ENCODE peak calls at places on chromosomes 12 and 14, in six cellular contexts. T is fibroblast of pulmonary artery; J is astrocyte of the spinal cord; K is GM12864; E is CD8-positive, alpha-beta T cell; C is neural progenitor cell. I is an unnamed sample.
A peak's percentile ranks its signal among the peaks of the same experiment; 100 is the strongest.

GRCh38 chr14:76115010-76115422 is 36.7 kb upstream of the GPATCH2L start:
- DNase-seq in T (no peak), K (no peak), J (no peak), E (no peak), C (no peak), I (no peak)

GRCh38 chr12:11834104-11834812 is 184.8 kb downstream of the ETV6 start:
- DNase-seq in E (no peak), K (no peak), C (no peak), J (no peak), T (peak; percentile 56), I (no peak)

GRCh38 chr12:82955020-82955419 is 268.3 kb downstream of the TMTC2 start:
- DNase-seq in C (no peak), K (no peak), E (no peak), T (no peak), J (no peak), I (no peak)

GRCh38 chr12:93025145-93026103 is 96.3 kb upstream of the EEA1 start:
- DNase-seq in C (peak; percentile 36), T (peak; percentile 87), E (no peak), K (peak; percentile 63), J (peak; percentile 76), I (no peak)

GRCh38 chr12:108724054-108724889 is 7.0 kb downstream of the CORO1C start:
- DNase-seq in K (no peak), T (peak; percentile 41), J (peak; percentile 55), E (no peak), C (no peak), I (no peak)

GRCh38 chr14:101823511-101824120 is 62.1 kb downstream of the PPP2R5C start:
- DNase-seq in K (no peak), E (peak; percentile 78), T (no peak), C (no peak), J (no peak), I (no peak)

GRCh38 chr14:103558071-103558882 is 4.2 kb downstream of the BAG5 start:
- DNase-seq in K (no peak), E (no peak), T (peak; percentile 57), J (peak; percentile 70), C (no peak), I (no peak)

GRCh38 chr14:49640540-49641417 is 5.7 kb upstream of the DNAAF2 start:
- DNase-seq in C (no peak), E (no peak), K (no peak), J (no peak), T (no peak), I (no peak)

GRCh38 chr12:100326208-100326607 is 30.7 kb upstream of the SLC17A8 start:
- DNase-seq in T (no peak), C (no peak), E (no peak), K (no peak), J (no peak), I (no peak)

GRCh38 chr12:1705774-1706173 is 14.9 kb downstream of the ADIPOR2 start:
- DNase-seq in E (no peak), C (no peak), J (no peak), K (no peak), T (no peak), I (no peak)

GRCh38 chr12:111775205-111776193 is 8.8 kb downstream of the ALDH2 start:
- DNase-seq in K (peak; percentile 80), E (no peak), J (peak; percentile 72), C (no peak), T (peak; percentile 97), I (no peak)

GRCh38 chr14:93133476-93133875 is 17.8 kb upstream of the ITPK1 start:
- DNase-seq in E (no peak), J (no peak), C (no peak), T (peak; percentile 89), K (no peak), I (no peak)

DNA sequence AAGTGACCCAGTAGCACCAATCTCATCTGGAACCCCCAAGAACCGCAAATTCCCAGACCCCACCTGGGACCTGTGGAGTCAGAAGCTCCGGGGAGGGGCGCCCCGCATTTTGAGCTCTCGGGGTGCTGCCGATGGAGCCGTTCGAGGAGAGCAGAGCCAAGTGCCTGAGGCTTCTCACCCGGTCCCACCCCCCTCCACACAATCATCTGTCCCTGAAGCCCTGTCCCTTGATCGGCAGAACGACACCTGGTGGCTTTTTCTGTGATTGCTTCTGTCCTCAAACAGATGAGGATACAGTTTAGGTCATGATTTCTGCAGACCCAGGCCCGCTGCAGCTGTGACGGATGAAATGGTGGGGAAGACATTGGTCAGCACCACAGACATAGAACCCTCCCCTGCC is 74.7 kb downstream of the NOC4L start:
- DNase-seq in T (no peak), C (peak; percentile 68), K (no peak), E (peak; percentile 53), J (no peak), I (no peak)
- TF ChIP-seq CTCF in T (peak; percentile 25), C (peak; percentile 63), K (peak; percentile 30), E (peak; percentile 61), J (peak; percentile 18), I (peak; percentile 28)

DNA sequence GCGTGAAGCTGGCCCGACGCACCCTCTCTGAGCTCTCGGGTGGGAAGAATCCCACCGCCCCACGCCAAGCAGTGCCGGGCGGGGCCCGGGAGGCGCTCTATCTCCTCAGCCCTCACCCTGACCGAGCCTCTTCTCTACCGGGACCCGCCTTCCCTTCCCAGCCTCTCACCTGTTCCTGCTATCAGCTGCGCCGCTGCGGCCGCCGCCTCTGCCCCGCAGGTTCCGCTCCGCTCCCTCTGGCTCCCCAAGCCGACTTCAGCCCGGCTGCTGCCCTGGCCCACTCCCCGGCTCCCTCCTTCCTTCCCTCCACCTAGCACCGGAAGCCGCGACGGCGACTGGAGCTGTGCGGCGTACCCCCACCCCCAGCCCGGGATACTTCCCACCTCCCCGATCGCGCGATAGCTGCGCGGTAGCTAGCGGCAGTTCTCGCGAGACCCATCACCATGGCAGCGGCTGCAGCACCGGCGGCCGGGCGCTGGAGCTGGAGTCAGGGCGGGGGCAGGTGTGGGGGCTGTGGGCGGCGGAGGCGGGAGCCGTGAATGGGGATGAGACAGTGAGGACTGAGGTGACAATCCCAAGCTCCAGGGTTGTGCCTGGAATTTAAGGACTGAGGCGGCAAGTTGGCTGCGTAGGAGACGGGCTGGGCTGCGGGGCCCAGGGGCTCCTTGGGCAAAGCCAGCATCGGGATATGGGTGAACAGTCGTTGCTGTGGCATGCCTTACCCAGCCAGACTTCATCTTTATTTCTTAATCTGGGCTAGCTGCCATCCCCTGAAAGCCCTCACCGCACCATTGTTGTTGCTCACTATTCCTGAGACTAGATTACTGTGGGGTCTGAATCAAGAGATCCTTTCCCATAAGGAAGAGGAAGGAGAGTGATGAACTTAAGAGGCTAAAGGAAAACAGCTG is at the start of gene ARF3:
- DNase-seq in C (peak; percentile 100), J (peak; percentile 94), T (peak; percentile 91), E (peak; percentile 94), K (peak; percentile 67), I (peak; percentile 98)
- TF ChIP-seq CTCF in C (no peak), J (no peak), T (no peak), E (no peak), K (no peak), I (no peak)

GRCh38 chr14:64444984-64445845 is 20.1 kb upstream of the AKAP5 start:
- DNase-seq in E (no peak), C (no peak), K (peak; percentile 77), J (peak; percentile 81), T (peak; percentile 87), I (peak; percentile 76)
- TF ChIP-seq CTCF in E (no peak), C (no peak), K (no peak), J (no peak), T (peak; percentile 2), I (no peak)

DNA sequence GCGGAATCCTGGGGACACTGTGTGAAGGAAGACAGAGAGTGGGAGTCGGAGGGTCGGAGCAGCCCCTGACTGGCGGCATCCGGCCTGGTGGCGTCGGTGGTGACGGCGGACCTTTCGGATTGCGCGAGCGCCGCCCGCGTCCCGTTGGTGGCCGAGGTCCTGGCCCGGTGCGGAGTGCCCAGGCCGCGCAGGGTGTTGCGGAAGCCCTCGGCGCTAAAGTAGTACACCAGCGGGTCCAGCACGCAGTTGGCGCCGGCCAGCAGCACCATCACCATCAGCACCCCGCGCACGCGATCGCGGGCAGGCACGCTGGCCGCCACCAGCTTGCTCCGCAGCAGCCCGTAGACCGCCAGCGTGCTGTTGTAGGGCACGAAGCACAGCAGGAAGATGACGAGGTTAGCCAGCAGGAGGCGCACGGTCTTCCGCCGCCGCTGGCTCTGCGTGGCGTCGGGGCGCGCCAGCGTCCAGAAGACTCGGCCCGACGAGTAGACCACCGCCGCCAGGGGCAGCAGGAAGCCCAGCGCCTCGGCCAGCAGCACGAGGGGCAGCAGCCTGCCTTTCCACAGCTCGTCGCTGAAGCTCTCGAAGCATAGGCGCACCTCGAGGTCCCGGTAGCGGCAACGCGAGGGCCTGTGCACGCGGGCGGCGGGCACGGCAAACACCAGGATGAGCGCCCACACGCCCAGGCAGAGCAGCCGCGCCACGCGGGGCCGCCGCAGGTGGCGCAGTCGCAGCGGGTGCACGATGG is 13.1 kb upstream of the CHD4 start:
- DNase-seq in C (peak; percentile 92), E (peak; percentile 70), J (peak; percentile 62), K (no peak), T (peak; percentile 71), I (no peak)
- TF ChIP-seq CTCF in C (peak; percentile 70), E (peak; percentile 69), J (peak; percentile 53), K (no peak), T (peak; percentile 43), I (peak; percentile 34)

GRCh38 chr12:32302218-32302826 is 97.0 kb upstream of the FGD4 start:
- DNase-seq in C (peak; percentile 46), E (no peak), T (peak; percentile 51), K (peak; percentile 35), J (no peak), I (no peak)
- TF ChIP-seq CTCF in C (peak; percentile 58), E (peak; percentile 21), T (peak; percentile 66), K (peak; percentile 76), J (peak; percentile 51), I (peak; percentile 38)

DNA sequence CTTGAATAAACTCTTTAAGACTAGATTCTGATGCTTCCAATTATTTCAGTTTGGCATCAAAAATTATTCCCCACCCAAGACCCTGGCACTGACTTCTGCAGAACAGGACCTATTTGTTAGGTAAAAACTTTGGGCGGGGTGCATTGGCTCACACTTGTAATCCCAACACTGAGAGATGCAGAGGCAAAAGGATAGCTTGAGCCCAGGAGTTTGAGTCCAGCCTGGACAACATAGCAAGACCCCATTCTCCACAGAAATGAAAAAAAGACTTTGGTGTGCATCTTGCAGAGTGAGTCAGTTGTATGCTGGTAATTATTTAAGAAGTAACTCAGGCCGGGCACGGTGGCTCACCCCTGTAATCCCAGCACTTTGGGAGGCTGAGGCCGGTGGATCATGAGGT is 36.8 kb upstream of the CIT start:
- DNase-seq in T (no peak), C (no peak), J (no peak), K (no peak), E (no peak), I (no peak)
- TF ChIP-seq CTCF in T (no peak), C (no peak), J (no peak), K (no peak), E (no peak), I (no peak)

GRCh38 chr14:106556665-106557289 is 1030.4 kb downstream of the TMEM121 start:
- DNase-seq in J (no peak), E (peak; percentile 83), C (no peak), T (no peak), K (no peak), I (no peak)
- TF ChIP-seq CTCF in J (peak; percentile 12), E (peak; percentile 98), C (peak; percentile 27), T (no peak), K (peak; percentile 90), I (no peak)

GRCh38 chr14:99575043-99576023 is 28.7 kb downstream of the CCDC85C start:
- DNase-seq in T (no peak), E (no peak), C (no peak), J (no peak), K (no peak), I (no peak)
- TF ChIP-seq CTCF in T (peak; percentile 17), E (no peak), C (peak; percentile 32), J (peak; percentile 26), K (peak; percentile 29), I (no peak)